ENCODE peak calls at places on chromosomes 12 and 14, in seven cellular contexts. Q is keratinocyte, P is mammary epithelial cell, R is HCT116, A is GM23338, D is GM23248, T is fibroblast of lung. J is an unnamed sample. For H3K27me3, the result is how much of the 10 kb centered on the place peaks cover.

GRCh38 chr14:64232095-64232830 is 61.9 kb downstream of the ESR2 start:
- DNase-seq in Q (no peak), P (peak), R (no peak), A (no peak), D (peak), T (peak), J (no peak)

GRCh38 chr12:4562034-4562657 is at the start of gene DYRK4:
- DNase-seq in Q (no peak), P (peak), R (no peak), A (peak), D (peak), T (peak), J (peak)

GRCh38 chr14:36723551-36723950 is 61.9 kb downstream of the PAX9 start:
- DNase-seq in Q (no peak), P (no peak), R (no peak), A (no peak), D (no peak), T (no peak), J (no peak)

GRCh38 chr14:77556946-77557345 is 58.3 kb upstream of the ISM2 start:
- DNase-seq in Q (no peak), P (no peak), R (no peak), A (no peak), D (no peak), T (no peak), J (no peak)

GRCh38 chr14:32258574-32258973 is 55.5 kb upstream of the RNU6-8 start:
- DNase-seq in Q (no peak), P (no peak), R (no peak), A (no peak), D (peak), T (no peak), J (no peak)

GRCh38 chr14:23478109-23478698 is 8.7 kb downstream of the NGDN start:
- DNase-seq in Q (peak), P (peak), R (peak), A (peak), D (peak), T (peak), J (peak)

GRCh38 chr12:93908846-93909592 is 231.8 kb downstream of the CRADD start:
- DNase-seq in Q (peak), P (peak), R (no peak), A (no peak), D (peak), T (no peak), J (no peak)

GRCh38 chr12:123949118-123949774 is 23.4 kb downstream of the CCDC92 start:
- DNase-seq in Q (no peak), P (no peak), R (no peak), A (no peak), D (no peak), T (no peak), J (peak)

GRCh38 chr12:51326762-51327439 is 2.9 kb upstream of the BIN2 start:
- DNase-seq in Q (no peak), P (peak), R (no peak), A (no peak), D (peak), T (peak), J (no peak)

GRCh38 chr14:34837801-34838322 is 37.3 kb downstream of the BAZ1A start:
- DNase-seq in Q (no peak), P (peak), R (no peak), A (no peak), D (no peak), T (no peak), J (no peak)

GRCh38 chr12:67362526-67362925 is 93.4 kb downstream of the CAND1 start:
- DNase-seq in Q (no peak), P (no peak), R (no peak), A (no peak), D (no peak), T (no peak), J (no peak)

GRCh38 chr14:50067723-50068495 is 48.5 kb downstream of the VCPKMT start:
- DNase-seq in Q (no peak), P (peak), R (peak), A (no peak), D (peak), T (peak), J (no peak)

DNA sequence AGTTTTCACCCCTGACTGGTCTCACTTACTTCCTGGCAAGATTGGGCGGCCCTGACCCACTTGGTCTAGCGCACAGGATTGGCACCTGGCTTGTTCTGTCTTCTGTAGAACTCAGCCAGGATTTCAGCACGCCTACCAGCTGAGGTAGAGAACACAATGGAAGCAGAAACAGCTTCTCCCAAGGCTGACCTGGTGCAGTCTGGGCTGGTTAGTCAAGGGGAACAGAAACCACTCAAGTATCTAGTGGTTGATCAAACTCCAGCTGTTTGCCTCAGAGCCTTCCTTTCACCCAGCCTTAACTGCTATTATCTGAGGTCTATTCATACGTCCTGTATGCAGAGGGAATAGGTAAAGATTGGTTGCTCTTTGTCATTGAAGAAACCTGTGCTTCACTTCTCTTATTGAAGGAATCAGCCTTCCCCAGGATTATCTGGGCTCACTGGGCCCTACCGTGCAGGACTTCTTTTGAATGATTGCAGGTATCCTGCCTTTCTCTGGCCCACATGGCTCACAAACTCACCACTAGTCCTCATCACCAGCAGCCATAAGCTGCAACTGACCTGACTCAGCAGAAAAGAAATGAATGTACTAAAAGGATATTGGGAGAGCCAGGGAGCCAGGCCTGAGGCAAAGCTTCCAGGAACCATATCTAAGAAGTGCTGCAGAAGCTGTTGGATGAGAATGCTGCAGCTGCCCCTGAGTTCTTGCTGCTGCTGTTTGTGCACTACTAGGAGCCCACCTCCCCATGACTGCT is 2.5 kb upstream of the PLEKHD1 start:
- DNase-seq in Q (no peak), P (no peak), R (no peak), A (no peak), D (no peak), T (no peak), J (no peak)
- H3K27me3 ChIP-seq in Q (half or more), P (under half), R (under half), A (half or more), D (under half), T (half or more), J (half or more)

GRCh38 chr12:32975122-32975521 is 78.5 kb upstream of the PKP2 start:
- DNase-seq in Q (no peak), P (no peak), R (no peak), A (no peak), D (no peak), T (no peak), J (no peak)

GRCh38 chr12:32964981-32965585 is 68.5 kb upstream of the PKP2 start:
- DNase-seq in Q (no peak), P (no peak), R (no peak), A (no peak), D (no peak), T (no peak), J (no peak)

DNA sequence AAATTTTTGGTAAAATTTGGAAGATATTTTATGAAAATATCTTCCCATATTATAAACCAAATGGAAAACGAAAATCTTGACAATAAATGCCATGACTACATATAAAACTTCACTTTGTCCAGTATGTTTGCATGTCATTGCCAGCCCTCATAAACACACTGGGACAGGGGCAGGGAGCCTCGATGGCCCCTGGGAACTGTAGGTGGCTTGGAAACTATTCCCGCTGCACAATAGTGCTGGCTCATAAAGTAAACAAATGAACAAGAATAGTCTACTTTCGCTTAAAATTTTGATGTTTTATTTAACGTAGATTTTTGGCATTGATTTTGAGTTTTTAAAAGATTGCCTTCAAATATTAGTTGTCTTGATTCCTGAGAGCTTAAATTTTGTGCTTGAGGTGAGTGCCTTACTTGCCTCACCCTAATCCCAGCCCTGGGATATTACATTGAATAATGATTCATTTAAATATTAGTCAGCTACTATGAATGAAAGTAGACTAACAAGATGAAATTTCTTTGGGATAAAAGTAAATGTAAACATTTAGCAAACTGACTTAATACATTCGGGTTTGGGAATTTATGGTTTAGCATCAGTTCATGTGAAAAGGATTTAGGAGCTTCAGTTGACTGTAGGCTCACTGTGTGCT is 74.0 kb upstream of the PKP2 start:
- DNase-seq in Q (no peak), P (no peak), R (no peak), A (no peak), D (no peak), T (no peak), J (no peak)
- H2AFZ ChIP-seq in Q (no peak), P (no peak), R (no peak), A (no peak), D (no peak), T (no peak), J (no peak)

GRCh38 chr14:26595922-26596721 is 1.7 kb downstream of the NOVA1 start:
- DNase-seq in Q (no peak), P (no peak), R (no peak), A (no peak), D (peak), T (peak), J (peak)

GRCh38 chr14:26596722-26597030 is 1.2 kb downstream of the NOVA1 start:
- DNase-seq in Q (no peak), P (no peak), R (no peak), A (no peak), D (peak), T (peak), J (no peak)

GRCh38 chr14:26594148-26594547 is 3.7 kb downstream of the NOVA1 start:
- DNase-seq in Q (no peak), P (no peak), R (no peak), A (no peak), D (no peak), T (peak), J (no peak)

GRCh38 chr14:26593377-26593776 is 4.5 kb downstream of the NOVA1 start:
- DNase-seq in Q (no peak), P (no peak), R (no peak), A (no peak), D (no peak), T (no peak), J (no peak)

GRCh38 chr14:26594756-26595545 is 2.9 kb downstream of the NOVA1 start:
- DNase-seq in Q (no peak), P (no peak), R (no peak), A (peak), D (no peak), T (no peak), J (peak)
- H3K27me3 ChIP-seq in Q (under half), P (under half), R (under half), A (under half), D (under half), T (under half), J (under half)

GRCh38 chr12:29782821-29783772 is 645 bp downstream of the TMTC1 start:
- DNase-seq in Q (no peak), P (peak), R (no peak), A (peak), D (peak), T (peak), J (peak)
- H2AFZ ChIP-seq in Q (peak), P (peak), R (no peak), A (peak), D (peak), T (peak), J (peak)

GRCh38 chr12:117096643-117097042 is 2.6 kb downstream of the TESC start:
- DNase-seq in Q (no peak), P (no peak), R (no peak), A (no peak), D (no peak), T (no peak), J (no peak)
- H3K27me3 ChIP-seq in Q (half or more), P (under half), R (under half), A (under half), D (half or more), T (half or more), J (under half)